ENCODE peak calls at places on chromosomes 2 and 18, in eight cellular contexts. R is NCI-H2081 treated with DMSO at 0.1 percent for 48 hours; Q is left lung; O is T-helper 1 cell; U is WTC11; W is NCI-H2029; K is A549; H is activated T-helper 2 cell treated with anti-CD3 and anti-CD28 coated beads, Interferon-gamma antibody, Interleukin-2, Interleukin-4, amounts not matched to agents 10 μg/mL and 5 μg/mL and 100 μg/mL, durations not matched to agents 14 hours and 24 hours and 36 hours. N is an unnamed sample.

GRCh38 chr2:242012956-242013764 is 143.6 kb downstream of the RTP5 start:
- DNase-seq in Q (peak; percentile 28), U (no peak), R (no peak), H (no peak), W (no peak), O (no peak), K (no peak), N (no peak)

GRCh38 chr2:95024960-95025405 is 525 bp upstream of the MAL start:
- DNase-seq in R (no peak), O (no peak), H (no peak), Q (no peak), W (no peak), K (no peak), U (peak; percentile 37), N (no peak)

GRCh38 chr18:58476521-58477210 is 152.2 kb downstream of the ALPK2 start:
- DNase-seq in O (no peak), H (no peak), R (no peak), Q (no peak), K (no peak), W (no peak), U (no peak), N (no peak)

GRCh38 chr2:106232633-106233032 is 38.5 kb upstream of the UXS1 start:
- DNase-seq in H (no peak), O (no peak), K (no peak), R (no peak), U (no peak), Q (no peak), W (no peak), N (no peak)

GRCh38 chr2:95283562-95283961 is 9.3 kb downstream of the PROM2 start:
- DNase-seq in O (no peak), U (no peak), H (no peak), Q (no peak), W (no peak), R (no peak), K (no peak), N (no peak)

GRCh38 chr18:39788395-39788794 is 2166.6 kb upstream of the PIK3C3 start:
- DNase-seq in O (no peak), Q (no peak), K (no peak), W (no peak), R (no peak), H (no peak), U (no peak), N (no peak)

GRCh38 chr18:8946046-8946838 is 156.3 kb upstream of the NDUFV2 start:
- DNase-seq in W (no peak), Q (no peak), K (peak; percentile 12), U (no peak), R (no peak), O (no peak), H (no peak), N (no peak)

GRCh38 chr2:20241973-20242726 is 17.2 kb upstream of the SDC1 start:
- DNase-seq in U (peak; percentile 74), H (no peak), Q (no peak), O (no peak), W (no peak), K (no peak), R (no peak), N (no peak)

GRCh38 chr18:57813245-57813644 is 10.1 kb upstream of the ATP8B1 start:
- DNase-seq in W (no peak), U (no peak), H (no peak), Q (no peak), K (peak; percentile 70), R (no peak), O (no peak), N (peak; percentile 22)

GRCh38 chr2:86512922-86513321 is 50.3 kb downstream of the CHMP3 start:
- DNase-seq in U (no peak), K (no peak), Q (no peak), R (no peak), O (no peak), W (no peak), H (no peak), N (no peak)

GRCh38 chr2:199128476-199129214 is 329.1 kb downstream of the SATB2 start:
- DNase-seq in Q (no peak), U (no peak), K (no peak), O (no peak), W (no peak), R (no peak), H (no peak), N (no peak)

GRCh38 chr2:3527886-3528785 is 8.8 kb upstream of the ADI1 start:
- DNase-seq in W (no peak), K (no peak), R (no peak), Q (no peak), O (no peak), H (no peak), U (peak; percentile 16), N (no peak)

N was measured in T1000.